ENCODE peak calls at places on chromosomes 13 and 19, in four cellular contexts. One of them, this sample, is unnamed.

GRCh38 chr19:43784981-43785808 is 4.4 kb upstream of the KCNN4 start:
- DNase-seq in A549: peak; percentile 81
- DNase-seq in BJ: no peak
- DNase-seq in fibroblast of lung: peak; percentile 60
- DNase-seq in this sample: no peak

GRCh38 chr19:40365613-40366401 is 17.3 kb downstream of the PLD3 start:
- DNase-seq in BJ: no peak
- DNase-seq in A549: peak; percentile 96
- DNase-seq in fibroblast of lung: peak; percentile 61
- DNase-seq in this sample: no peak

GRCh38 chr13:51249767-51250741 is 27.9 kb downstream of the FAM124A start:
- DNase-seq in fibroblast of lung: no peak
- DNase-seq in A549: peak; percentile 52
- DNase-seq in BJ: no peak
- DNase-seq in this sample: no peak

GRCh38 chr13:59303433-59303832 is 860.3 kb downstream of the DIAPH3 start:
- DNase-seq in BJ: no peak
- DNase-seq in A549: no peak
- DNase-seq in fibroblast of lung: peak; percentile 78
- DNase-seq in this sample: no peak

GRCh38 chr13:40167327-40167726 is 499.1 kb downstream of the FOXO1 start:
- DNase-seq in BJ: no peak
- DNase-seq in A549: no peak
- DNase-seq in fibroblast of lung: no peak
- DNase-seq in this sample: no peak

GRCh38 chr19:54305141-54305540 is 7.8 kb downstream of the LILRA5 start:
- DNase-seq in BJ: no peak
- DNase-seq in A549: no peak
- DNase-seq in fibroblast of lung: no peak
- DNase-seq in this sample: no peak

GRCh38 chr13:78826936-78827335 is 168.0 kb upstream of the OBI1 start:
- DNase-seq in fibroblast of lung: no peak
- DNase-seq in A549: no peak
- DNase-seq in BJ: no peak
- DNase-seq in this sample: no peak

GRCh38 chr19:43674630-43674982 is 4.6 kb upstream of the PLAUR start:
- DNase-seq in BJ: no peak
- DNase-seq in A549: no peak
- DNase-seq in fibroblast of lung: peak; percentile 20
- DNase-seq in this sample: no peak

GRCh38 chr13:48155850-48156249 is 60.9 kb upstream of the MED4 start:
- DNase-seq in A549: peak; percentile 28
- DNase-seq in fibroblast of lung: peak; percentile 73
- DNase-seq in BJ: no peak
- DNase-seq in this sample: peak; percentile 96

GRCh38 chr13:59494560-59494970 is 669.2 kb downstream of the DIAPH3 start:
- DNase-seq in fibroblast of lung: peak; percentile 94
- DNase-seq in BJ: peak; percentile 48
- DNase-seq in A549: no peak
- DNase-seq in this sample: no peak

GRCh38 chr13:47794963-47795362 is 206.1 kb downstream of the SUCLA2 start:
- DNase-seq in fibroblast of lung: no peak
- DNase-seq in A549: peak; percentile 4
- DNase-seq in BJ: no peak
- DNase-seq in this sample: no peak

GRCh38 chr19:43625918-43626579 is 6.6 kb upstream of the ZNF428 start:
- DNase-seq in A549: peak; percentile 42
- DNase-seq in fibroblast of lung: no peak
- DNase-seq in BJ: no peak
- DNase-seq in this sample: no peak

GRCh38 chr13:41407380-41407779 is 50.0 kb upstream of the RGCC start:
- DNase-seq in fibroblast of lung: peak; percentile 52
- DNase-seq in BJ: no peak
- DNase-seq in A549: no peak
- DNase-seq in this sample: peak; percentile 48

GRCh38 chr19:40331052-40331451 is 17.1 kb downstream of the C19orf47 start:
- DNase-seq in BJ: no peak
- DNase-seq in fibroblast of lung: no peak
- DNase-seq in A549: no peak
- DNase-seq in this sample: no peak

GRCh38 chr19:48674216-48674809 is 1.5 kb upstream of the NTN5 start:
- DNase-seq in A549: no peak
- DNase-seq in fibroblast of lung: no peak
- DNase-seq in BJ: no peak
- DNase-seq in this sample: no peak

GRCh38 chr13:37168922-37169321 is 63.5 kb upstream of the CSNK1A1L start:
- DNase-seq in fibroblast of lung: no peak
- DNase-seq in BJ: no peak
- DNase-seq in A549: no peak
- DNase-seq in this sample: no peak

GRCh38 chr19:28466107-28467045 is 746.6 kb downstream of the UQCRFS1 start:
- DNase-seq in BJ: no peak
- DNase-seq in fibroblast of lung: peak; percentile 44
- DNase-seq in A549: peak; percentile 41
- DNase-seq in this sample: no peak

GRCh38 chr19:45117666-45118065 is 24.7 kb downstream of the PPP1R37 start:
- DNase-seq in BJ: no peak
- DNase-seq in fibroblast of lung: no peak
- DNase-seq in A549: no peak
- DNase-seq in this sample: no peak

GRCh38 chr19:28960986-28961705 is 251.8 kb downstream of the UQCRFS1 start:
- DNase-seq in BJ: peak; percentile 30
- DNase-seq in fibroblast of lung: peak; percentile 6
- DNase-seq in A549: no peak
- DNase-seq in this sample: no peak

GRCh38 chr19:15418112-15418587 is 638 bp downstream of the AKAP8L start:
- DNase-seq in BJ: no peak
- DNase-seq in fibroblast of lung: peak; percentile 36
- DNase-seq in A549: peak; percentile 21
- DNase-seq in this sample: no peak

GRCh38 chr13:106650690-106651205 is 82.8 kb upstream of the ARGLU1 start:
- DNase-seq in BJ: no peak
- DNase-seq in A549: no peak
- DNase-seq in fibroblast of lung: peak; percentile 36
- DNase-seq in this sample: no peak

GRCh38 chr13:75587679-75588078 is 38.1 kb downstream of the UCHL3 start:
- DNase-seq in A549: no peak
- DNase-seq in BJ: no peak
- DNase-seq in fibroblast of lung: no peak
- DNase-seq in this sample: no peak

GRCh38 chr13:98199480-98199879 is 22.4 kb upstream of the RNF113B start:
- DNase-seq in fibroblast of lung: no peak
- DNase-seq in BJ: no peak
- DNase-seq in A549: no peak
- DNase-seq in this sample: no peak

GRCh38 chr13:26914624-26915023 is 154.0 kb upstream of the GPR12 start:
- DNase-seq in A549: no peak
- DNase-seq in fibroblast of lung: peak; percentile 13
- DNase-seq in BJ: no peak
- DNase-seq in this sample: peak; percentile 4

GRCh38 chr13:41500501-41500900 is 43.2 kb downstream of the RGCC start:
- DNase-seq in fibroblast of lung: peak; percentile 13
- DNase-seq in A549: no peak
- DNase-seq in BJ: no peak
- DNase-seq in this sample: peak; percentile 40

GRCh38 chr19:4206818-4207484 is 22.4 kb upstream of the EBI3 start:
- DNase-seq in A549: peak; percentile 65
- DNase-seq in fibroblast of lung: peak; percentile 14
- DNase-seq in BJ: no peak
- DNase-seq in this sample: no peak

GRCh38 chr13:42275098-42275471 is 3.1 kb downstream of the AKAP11 start:
- DNase-seq in BJ: no peak
- DNase-seq in A549: no peak
- DNase-seq in fibroblast of lung: no peak
- DNase-seq in this sample: no peak

GRCh38 chr19:32651729-32652140 is 23.2 kb downstream of the ANKRD27 start:
- DNase-seq in A549: peak; percentile 44
- DNase-seq in fibroblast of lung: peak; percentile 23
- DNase-seq in BJ: no peak
- DNase-seq in this sample: no peak

GRCh38 chr13:25876256-25876655 is 175.6 kb downstream of the SHISA2 start:
- DNase-seq in fibroblast of lung: no peak
- DNase-seq in A549: no peak
- DNase-seq in BJ: no peak
- DNase-seq in this sample: no peak

GRCh38 chr19:27776524-27776923 is 1436.4 kb downstream of the UQCRFS1 start:
- DNase-seq in A549: no peak
- DNase-seq in fibroblast of lung: no peak
- DNase-seq in BJ: no peak
- DNase-seq in this sample: no peak

GRCh38 chr13:60135344-60135743 is 28.4 kb downstream of the DIAPH3 start:
- DNase-seq in fibroblast of lung: no peak
- DNase-seq in A549: no peak
- DNase-seq in BJ: no peak
- DNase-seq in this sample: no peak

GRCh38 chr13:19680751-19681150 is 47.3 kb downstream of the MPHOSPH8 start:
- DNase-seq in BJ: no peak
- DNase-seq in fibroblast of lung: peak; percentile 35
- DNase-seq in A549: no peak
- DNase-seq in this sample: no peak

GRCh38 chr19:4939466-4939865 is 29.4 kb upstream of the KDM4B start:
- DNase-seq in fibroblast of lung: no peak
- DNase-seq in A549: no peak
- DNase-seq in BJ: no peak
- DNase-seq in this sample: no peak

GRCh38 chr19:15284896-15285295 is 47.4 kb downstream of the BRD4 start:
- DNase-seq in fibroblast of lung: no peak
- DNase-seq in BJ: no peak
- DNase-seq in A549: no peak
- DNase-seq in this sample: no peak

GRCh38 chr13:106110241-106110855 is 425.1 kb downstream of the EFNB2 start:
- DNase-seq in BJ: no peak
- DNase-seq in A549: no peak
- DNase-seq in fibroblast of lung: peak; percentile 73
- DNase-seq in this sample: no peak

GRCh38 chr19:14114854-14115253 is 2.7 kb downstream of the PRKACA start:
- DNase-seq in fibroblast of lung: no peak
- DNase-seq in BJ: no peak
- DNase-seq in A549: peak; percentile 48
- DNase-seq in this sample: no peak

GRCh38 chr13:33640832-33641231 is 177.1 kb upstream of the RFC3 start:
- DNase-seq in fibroblast of lung: no peak
- DNase-seq in A549: no peak
- DNase-seq in BJ: no peak
- DNase-seq in this sample: no peak

GRCh38 chr13:33639640-33640080 is 178.3 kb upstream of the RFC3 start:
- DNase-seq in BJ: no peak
- DNase-seq in A549: no peak
- DNase-seq in fibroblast of lung: no peak
- DNase-seq in this sample: no peak

GRCh38 chr13:33644607-33645543 is 173.1 kb upstream of the RFC3 start:
- DNase-seq in BJ: no peak
- DNase-seq in A549: no peak
- DNase-seq in fibroblast of lung: peak; percentile 18
- DNase-seq in this sample: no peak

GRCh38 chr13:33645591-33646554 is 172.1 kb upstream of the RFC3 start:
- DNase-seq in BJ: no peak
- DNase-seq in fibroblast of lung: no peak
- DNase-seq in A549: no peak
- DNase-seq in this sample: no peak

DNA sequence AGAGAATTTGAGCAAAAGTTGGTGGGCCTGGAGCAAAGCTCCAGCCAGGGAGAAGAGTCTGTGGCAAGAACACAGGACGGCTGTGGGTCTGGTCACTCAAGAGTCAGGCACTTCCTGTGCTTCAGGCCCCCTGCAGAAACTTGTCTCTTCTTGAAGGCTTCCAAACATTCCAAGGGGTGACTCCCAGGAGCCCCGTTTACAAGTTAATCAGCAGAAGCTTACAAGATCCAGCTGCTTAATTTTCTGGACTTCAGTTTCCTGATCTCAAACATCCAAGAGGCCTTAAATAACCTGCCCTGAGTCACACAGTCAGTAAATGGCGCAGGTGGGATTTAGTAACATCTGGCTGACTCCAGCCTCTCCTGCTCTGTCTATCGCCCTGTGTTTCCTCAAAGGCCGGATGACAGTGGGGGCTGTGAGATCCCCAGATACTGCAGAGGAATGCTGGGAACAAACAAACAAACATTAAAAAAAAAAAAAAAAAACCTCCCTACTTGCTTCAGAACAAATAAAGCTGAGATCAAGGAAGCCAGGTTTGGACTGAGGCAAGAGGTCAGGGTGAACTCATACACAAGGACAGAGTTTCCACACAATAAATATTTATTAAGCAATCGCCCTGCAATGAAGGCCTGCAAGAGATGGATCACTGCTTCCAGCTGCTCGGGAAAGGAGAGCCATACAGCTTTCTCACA is 175.4 kb upstream of the RFC3 start:
- DNase-seq in A549: peak; percentile 5
- DNase-seq in fibroblast of lung: peak; percentile 37
- DNase-seq in BJ: peak; percentile 69
- DNase-seq in this sample: peak; percentile 46
- H3K4me3 ChIP-seq in A549: peak overlapping the region; percentile 19
- H3K4me3 ChIP-seq in fibroblast of lung: no peak overlapping the region
- H3K4me3 ChIP-seq in BJ: no peak overlapping the region
- H3K4me3 ChIP-seq in this sample: no peak overlapping the region

GRCh38 chr19:6589711-6590457 is 1.1 kb downstream of the CD70 start:
- DNase-seq in fibroblast of lung: no peak
- DNase-seq in BJ: no peak
- DNase-seq in A549: no peak
- DNase-seq in this sample: no peak
- H3K4me3 ChIP-seq in fibroblast of lung: no peak overlapping the region
- H3K4me3 ChIP-seq in BJ: no peak overlapping the region
- H3K4me3 ChIP-seq in A549: peak overlapping the region; percentile 51
- H3K4me3 ChIP-seq in this sample: peak overlapping the region; percentile 7

GRCh38 chr19:12838893-12839656 is 760 bp downstream of the MAST1 start:
- DNase-seq in A549: no peak
- DNase-seq in fibroblast of lung: no peak
- DNase-seq in BJ: no peak
- DNase-seq in this sample: no peak
- H3K4me3 ChIP-seq in A549: peak overlapping the region; percentile 78
- H3K4me3 ChIP-seq in fibroblast of lung: no peak overlapping the region
- H3K4me3 ChIP-seq in BJ: no peak overlapping the region
- H3K4me3 ChIP-seq in this sample: no peak overlapping the region

DNA sequence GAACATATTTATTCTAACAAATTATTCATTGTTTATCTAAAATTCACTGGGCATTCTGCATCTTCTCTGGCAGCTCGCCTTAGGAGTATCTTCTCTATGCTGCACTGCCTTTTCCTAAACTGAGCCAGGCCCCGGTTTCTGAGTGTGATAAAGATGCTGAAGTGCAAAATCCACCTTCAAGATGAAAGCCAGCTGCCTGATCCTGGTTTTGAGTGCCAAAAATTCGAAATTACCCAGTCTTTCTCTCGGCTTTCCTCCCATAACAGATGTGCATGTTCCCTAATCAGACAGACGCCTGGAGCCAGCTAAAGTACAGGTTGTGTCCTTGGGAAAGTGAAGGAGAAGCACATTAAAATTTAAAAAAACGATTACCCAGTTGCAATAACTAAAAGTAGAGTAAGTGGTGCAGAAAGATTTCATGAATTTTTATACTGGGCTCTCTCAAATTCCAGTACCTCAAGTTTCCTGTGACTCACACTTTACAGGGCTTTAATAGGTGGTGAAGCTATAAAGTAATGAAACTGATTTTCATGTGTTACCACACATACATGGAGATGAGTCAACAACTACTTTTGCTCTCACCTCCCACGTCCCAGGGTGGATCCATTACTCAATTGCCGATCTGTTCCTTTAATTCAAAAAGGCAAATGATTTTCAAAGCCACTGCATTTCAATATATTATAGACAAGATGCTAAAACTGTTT is 65.0 kb upstream of the GTF2F2 start:
- DNase-seq in fibroblast of lung: peak; percentile 97
- DNase-seq in BJ: peak; percentile 94
- DNase-seq in A549: peak; percentile 25
- DNase-seq in this sample: peak; percentile 44
- H3K4me3 ChIP-seq in fibroblast of lung: peak overlapping the region; percentile 41
- H3K4me3 ChIP-seq in BJ: no peak overlapping the region
- H3K4me3 ChIP-seq in A549: no peak overlapping the region
- H3K4me3 ChIP-seq in this sample: peak overlapping the region; percentile 12

This sample was measured in keratinocyte.